ENCODE peak calls at places on chromosome 1, in five cellular contexts. Q, U, V, T and O are unnamed samples.

GRCh38 chr1:197066719-197067456 is at the start of gene F13B:
- DNase-seq in Q (no peak), U (no peak), V (no peak), T (no peak), O (no peak)

GRCh38 chr1:81948495-81948894 is 147.8 kb downstream of the ADGRL2 start:
- DNase-seq in Q (no peak), U (no peak), V (no peak), T (no peak), O (no peak)

GRCh38 chr1:168210312-168210711 is 15.5 kb upstream of the SFT2D2 start:
- DNase-seq in Q (no peak), U (no peak), V (no peak), T (no peak), O (no peak)

GRCh38 chr1:31880957-31881697 is 57.0 kb downstream of the PTP4A2 start:
- DNase-seq in Q (no peak), U (no peak), V (no peak), T (no peak), O (no peak)

GRCh38 chr1:112697781-112698201 is 9.1 kb downstream of the RHOC start:
- DNase-seq in Q (no peak), U (no peak), V (no peak), T (no peak), O (no peak)

GRCh38 chr1:7784492-7785071 is 491 bp downstream of the PER3 start:
- DNase-seq in Q (peak; percentile 15), U (no peak), V (no peak), T (no peak), O (no peak)

GRCh38 chr1:177181631-177182291 is 11.0 kb downstream of the BRINP2 start:
- DNase-seq in Q (no peak), U (peak; percentile 63), V (no peak), T (no peak), O (peak; percentile 89)

GRCh38 chr1:109773203-109773899 is 9.6 kb upstream of the EPS8L3 start:
- DNase-seq in Q (peak; percentile 43), U (peak; percentile 85), V (peak; percentile 20), T (peak; percentile 55), O (peak; percentile 92)

GRCh38 chr1:161196521-161197451 is 2.1 kb downstream of the ADAMTS4 start:
- DNase-seq in Q (no peak), U (no peak), V (no peak), T (no peak), O (peak; percentile 89)

GRCh38 chr1:159122005-159122621 is 45.5 kb upstream of the AIM2 start:
- DNase-seq in Q (no peak), U (no peak), V (no peak), T (no peak), O (peak; percentile 12)

GRCh38 chr1:219324629-219325367 is 151.1 kb downstream of the LYPLAL1 start:
- DNase-seq in Q (no peak), U (peak; percentile 80), V (no peak), T (no peak), O (peak; percentile 75)